ENCODE peak calls at places on chromosomes 12 and 14, in eight cellular contexts. F, A, Z, V, I, Y, G and M are unnamed samples.

GRCh38 chr12:56629459-56630179 is 507 bp downstream of the BAZ2A start:
- DNase-seq in Y (peak; percentile 36), Z (peak; percentile 82), V (peak; percentile 31), G (no peak), F (peak; percentile 17), A (peak; percentile 26), I (no peak), M (no peak)

GRCh38 chr12:124422570-124423523 is 128.0 kb downstream of the RFLNA start:
- DNase-seq in Y (no peak), I (no peak), Z (no peak), V (no peak), G (peak; percentile 30), F (peak; percentile 81), A (no peak), M (no peak)

GRCh38 chr12:20142295-20142694 is 226.0 kb upstream of the PDE3A start:
- DNase-seq in A (no peak), V (no peak), I (no peak), G (no peak), Y (no peak), Z (no peak), F (no peak), M (no peak)

GRCh38 chr12:116459011-116459410 is 100.2 kb upstream of the MAP1LC3B2 start:
- DNase-seq in V (no peak), I (no peak), F (no peak), G (no peak), A (no peak), Z (no peak), Y (no peak), M (no peak)

GRCh38 chr12:124566181-124567034 is 1.0 kb downstream of the NCOR2 start:
- DNase-seq in F (peak; percentile 80), G (no peak), I (peak; percentile 49), A (peak; percentile 62), Z (peak; percentile 93), V (peak; percentile 56), Y (peak; percentile 56), M (peak; percentile 30)

GRCh38 chr12:109910254-109910968 is 10.3 kb downstream of the TCHP start:
- DNase-seq in I (no peak), A (no peak), Z (no peak), F (no peak), G (no peak), Y (no peak), V (no peak), M (no peak)

GRCh38 chr14:101927859-101928258 is 36.5 kb upstream of the DYNC1H1 start:
- DNase-seq in Z (no peak), Y (no peak), V (no peak), F (no peak), A (no peak), G (no peak), I (no peak), M (no peak)

GRCh38 chr12:89648211-89648930 is 60.3 kb downstream of the ATP2B1 start:
- DNase-seq in I (no peak), Z (no peak), Y (no peak), A (no peak), V (no peak), G (no peak), F (no peak), M (no peak)

GRCh38 chr12:4392223-4392742 is 12.8 kb upstream of the FGF23 start:
- DNase-seq in I (no peak), A (no peak), Y (no peak), V (no peak), Z (no peak), G (no peak), F (no peak), M (no peak)

GRCh38 chr12:19303496-19303895 is 135.8 kb upstream of the AEBP2 start:
- DNase-seq in A (no peak), V (no peak), Z (no peak), I (no peak), Y (no peak), G (no peak), F (no peak), M (no peak)

GRCh38 chr14:90599748-90600507 is 203.1 kb downstream of the CALM1 start:
- DNase-seq in Z (no peak), V (no peak), F (no peak), I (no peak), G (no peak), Y (no peak), A (no peak), M (no peak)

GRCh38 chr14:104107611-104108569 is 22.4 kb downstream of the ASPG start:
- DNase-seq in Y (no peak), Z (no peak), V (no peak), I (no peak), F (no peak), G (no peak), A (no peak), M (no peak)